ENCODE peak calls at places on chromosomes 5 and 9, in four cellular contexts. E is CD8-positive, alpha-beta memory T cell; S is NCI-H1930; M is effector memory CD4-positive, alpha-beta T cell. P is an unnamed sample.

GRCh38 chr5:173753307-173754168 is 134.6 kb upstream of the CPEB4 start:
- DNase-seq in E (no peak), S (peak), M (no peak), P (no peak)

GRCh38 chr9:98555851-98556465 is 152.8 kb downstream of the GABBR2 start:
- DNase-seq in E (no peak), S (no peak), M (no peak), P (no peak)

GRCh38 chr9:34157308-34157707 is 21.5 kb upstream of the UBAP1 start:
- DNase-seq in E (no peak), S (no peak), M (no peak), P (no peak)

GRCh38 chr9:128271512-128271911 is 4.3 kb downstream of the GOLGA2 start:
- DNase-seq in E (no peak), S (no peak), M (no peak), P (no peak)

GRCh38 chr5:16489322-16489791 is 23.8 kb upstream of the ZNF622 start:
- DNase-seq in E (no peak), S (peak), M (no peak), P (no peak)

GRCh38 chr5:67693956-67694564 is 497.5 kb upstream of the CD180 start:
- DNase-seq in E (no peak), S (no peak), M (no peak), P (no peak)

GRCh38 chr9:114382951-114383865 is 4.6 kb downstream of the AKNA start:
- DNase-seq in E (peak), S (no peak), M (peak), P (no peak)

GRCh38 chr9:97596906-97597305 is 36.3 kb downstream of the TSTD2 start:
- DNase-seq in E (no peak), S (no peak), M (no peak), P (no peak)

GRCh38 chr5:139605887-139606286 is 42.3 kb upstream of the CXXC5 start:
- DNase-seq in E (no peak), S (no peak), M (no peak), P (no peak)

GRCh38 chr9:27165670-27166069 is 56.6 kb downstream of the TEK start:
- DNase-seq in E (no peak), S (no peak), M (no peak), P (no peak)

GRCh38 chr5:123203105-123203794 is 114.2 kb downstream of the PRDM6 start:
- DNase-seq in E (no peak), S (no peak), M (no peak), P (no peak)

GRCh38 chr9:125970340-125970739 is 223.2 kb downstream of the PBX3 start:
- DNase-seq in E (no peak), S (no peak), M (no peak), P (no peak)

GRCh38 chr9:132886358-132886725 is 7.6 kb downstream of the SPACA9 start:
- DNase-seq in E (no peak), S (no peak), M (no peak), P (no peak)

GRCh38 chr9:38417003-38417965 is 7.0 kb downstream of the IGFBPL1 start:
- DNase-seq in E (no peak), S (peak), M (no peak), P (no peak)